ENCODE peak calls at places on chromosome 9, in five cellular contexts. One of them, this sample, is unnamed.

GRCh38 chr9:91727316-91727861 is 222.6 kb downstream of the ROR2 start:
- DNase-seq in activated CD4-positive, alpha-beta T cell treated with anti-CD3 and anti-CD28 coated beads, Interleukin-2, amount 50 U/mL, for 1 hour: peak; percentile 8
- DNase-seq in effector memory CD8-positive, alpha-beta T cell: peak; percentile 16
- DNase-seq in activated CD8-positive, alpha-beta memory T cell treated with anti-CD3 and anti-CD28 coated beads, Interleukin-2, amount 50 U/mL, for 48 hours: peak; percentile 63
- DNase-seq in M059J: peak; percentile 52
- DNase-seq in this sample: peak; percentile 41

GRCh38 chr9:125747053-125747764 is at the start of gene PBX3:
- DNase-seq in activated CD4-positive, alpha-beta T cell treated with anti-CD3 and anti-CD28 coated beads, Interleukin-2, amount 50 U/mL, for 1 hour: peak; percentile 45
- DNase-seq in effector memory CD8-positive, alpha-beta T cell: peak; percentile 27
- DNase-seq in activated CD8-positive, alpha-beta memory T cell treated with anti-CD3 and anti-CD28 coated beads, Interleukin-2, amount 50 U/mL, for 48 hours: peak; percentile 73
- DNase-seq in M059J: peak; percentile 57
- DNase-seq in this sample: peak; percentile 48

GRCh38 chr9:81477669-81478068 is 211.7 kb downstream of the TLE1 start:
- DNase-seq in activated CD4-positive, alpha-beta T cell treated with anti-CD3 and anti-CD28 coated beads, Interleukin-2, amount 50 U/mL, for 1 hour: no peak
- DNase-seq in effector memory CD8-positive, alpha-beta T cell: no peak
- DNase-seq in activated CD8-positive, alpha-beta memory T cell treated with anti-CD3 and anti-CD28 coated beads, Interleukin-2, amount 50 U/mL, for 48 hours: no peak
- DNase-seq in M059J: no peak
- DNase-seq in this sample: peak; percentile 52

GRCh38 chr9:131747352-131747751 is 7.5 kb upstream of the RAPGEF1 start:
- DNase-seq in activated CD4-positive, alpha-beta T cell treated with anti-CD3 and anti-CD28 coated beads, Interleukin-2, amount 50 U/mL, for 1 hour: no peak
- DNase-seq in effector memory CD8-positive, alpha-beta T cell: no peak
- DNase-seq in activated CD8-positive, alpha-beta memory T cell treated with anti-CD3 and anti-CD28 coated beads, Interleukin-2, amount 50 U/mL, for 48 hours: no peak
- DNase-seq in M059J: peak; percentile 70
- DNase-seq in this sample: peak; percentile 52

GRCh38 chr9:138049779-138050471 is 172.3 kb downstream of the CACNA1B start:
- DNase-seq in activated CD4-positive, alpha-beta T cell treated with anti-CD3 and anti-CD28 coated beads, Interleukin-2, amount 50 U/mL, for 1 hour: no peak
- DNase-seq in effector memory CD8-positive, alpha-beta T cell: no peak
- DNase-seq in activated CD8-positive, alpha-beta memory T cell treated with anti-CD3 and anti-CD28 coated beads, Interleukin-2, amount 50 U/mL, for 48 hours: peak; percentile 42
- DNase-seq in M059J: no peak
- DNase-seq in this sample: no peak

GRCh38 chr9:83620841-83621636 is 1.9 kb upstream of the IDNK start:
- DNase-seq in activated CD4-positive, alpha-beta T cell treated with anti-CD3 and anti-CD28 coated beads, Interleukin-2, amount 50 U/mL, for 1 hour: peak; percentile 35
- DNase-seq in effector memory CD8-positive, alpha-beta T cell: peak; percentile 40
- DNase-seq in activated CD8-positive, alpha-beta memory T cell treated with anti-CD3 and anti-CD28 coated beads, Interleukin-2, amount 50 U/mL, for 48 hours: no peak
- DNase-seq in M059J: peak; percentile 60
- DNase-seq in this sample: peak; percentile 52

GRCh38 chr9:112174223-112174964 is 703 bp downstream of the SUSD1 start:
- DNase-seq in activated CD4-positive, alpha-beta T cell treated with anti-CD3 and anti-CD28 coated beads, Interleukin-2, amount 50 U/mL, for 1 hour: peak; percentile 67
- DNase-seq in effector memory CD8-positive, alpha-beta T cell: peak; percentile 68
- DNase-seq in activated CD8-positive, alpha-beta memory T cell treated with anti-CD3 and anti-CD28 coated beads, Interleukin-2, amount 50 U/mL, for 48 hours: peak; percentile 87
- DNase-seq in M059J: peak; percentile 82
- DNase-seq in this sample: peak; percentile 82

GRCh38 chr9:122216798-122217418 is 11.8 kb downstream of the LHX6 start:
- DNase-seq in activated CD4-positive, alpha-beta T cell treated with anti-CD3 and anti-CD28 coated beads, Interleukin-2, amount 50 U/mL, for 1 hour: no peak
- DNase-seq in effector memory CD8-positive, alpha-beta T cell: no peak
- DNase-seq in activated CD8-positive, alpha-beta memory T cell treated with anti-CD3 and anti-CD28 coated beads, Interleukin-2, amount 50 U/mL, for 48 hours: no peak
- DNase-seq in M059J: no peak
- DNase-seq in this sample: no peak

GRCh38 chr9:121569266-121569648 is 69.6 kb upstream of the GGTA1 start:
- DNase-seq in activated CD4-positive, alpha-beta T cell treated with anti-CD3 and anti-CD28 coated beads, Interleukin-2, amount 50 U/mL, for 1 hour: no peak
- DNase-seq in effector memory CD8-positive, alpha-beta T cell: no peak
- DNase-seq in activated CD8-positive, alpha-beta memory T cell treated with anti-CD3 and anti-CD28 coated beads, Interleukin-2, amount 50 U/mL, for 48 hours: no peak
- DNase-seq in M059J: no peak
- DNase-seq in this sample: no peak

GRCh38 chr9:21110708-21111576 is 30.7 kb downstream of the IFNW1 start:
- DNase-seq in activated CD4-positive, alpha-beta T cell treated with anti-CD3 and anti-CD28 coated beads, Interleukin-2, amount 50 U/mL, for 1 hour: no peak
- DNase-seq in effector memory CD8-positive, alpha-beta T cell: peak; percentile 36
- DNase-seq in activated CD8-positive, alpha-beta memory T cell treated with anti-CD3 and anti-CD28 coated beads, Interleukin-2, amount 50 U/mL, for 48 hours: no peak
- DNase-seq in M059J: peak; percentile 74
- DNase-seq in this sample: peak; percentile 64

GRCh38 chr9:124251605-124252366 is 6.0 kb upstream of the NEK6 start:
- DNase-seq in activated CD4-positive, alpha-beta T cell treated with anti-CD3 and anti-CD28 coated beads, Interleukin-2, amount 50 U/mL, for 1 hour: no peak
- DNase-seq in effector memory CD8-positive, alpha-beta T cell: no peak
- DNase-seq in activated CD8-positive, alpha-beta memory T cell treated with anti-CD3 and anti-CD28 coated beads, Interleukin-2, amount 50 U/mL, for 48 hours: no peak
- DNase-seq in M059J: peak; percentile 83
- DNase-seq in this sample: peak; percentile 84

GRCh38 chr9:99722852-99723251 is 98.8 kb upstream of the NR4A3 start:
- DNase-seq in activated CD4-positive, alpha-beta T cell treated with anti-CD3 and anti-CD28 coated beads, Interleukin-2, amount 50 U/mL, for 1 hour: no peak
- DNase-seq in effector memory CD8-positive, alpha-beta T cell: peak; percentile 9
- DNase-seq in activated CD8-positive, alpha-beta memory T cell treated with anti-CD3 and anti-CD28 coated beads, Interleukin-2, amount 50 U/mL, for 48 hours: no peak
- DNase-seq in M059J: no peak
- DNase-seq in this sample: no peak

GRCh38 chr9:133892193-133892920 is 99.8 kb downstream of the VAV2 start:
- DNase-seq in activated CD4-positive, alpha-beta T cell treated with anti-CD3 and anti-CD28 coated beads, Interleukin-2, amount 50 U/mL, for 1 hour: no peak
- DNase-seq in effector memory CD8-positive, alpha-beta T cell: no peak
- DNase-seq in activated CD8-positive, alpha-beta memory T cell treated with anti-CD3 and anti-CD28 coated beads, Interleukin-2, amount 50 U/mL, for 48 hours: no peak
- DNase-seq in M059J: no peak
- DNase-seq in this sample: no peak

GRCh38 chr9:129863059-129863690 is 27.9 kb downstream of the USP20 start:
- DNase-seq in activated CD4-positive, alpha-beta T cell treated with anti-CD3 and anti-CD28 coated beads, Interleukin-2, amount 50 U/mL, for 1 hour: peak; percentile 66
- DNase-seq in effector memory CD8-positive, alpha-beta T cell: peak; percentile 69
- DNase-seq in activated CD8-positive, alpha-beta memory T cell treated with anti-CD3 and anti-CD28 coated beads, Interleukin-2, amount 50 U/mL, for 48 hours: peak; percentile 85
- DNase-seq in M059J: peak; percentile 100
- DNase-seq in this sample: peak; percentile 98

GRCh38 chr9:128203842-128204551 is 818 bp downstream of the DNM1 start:
- DNase-seq in activated CD4-positive, alpha-beta T cell treated with anti-CD3 and anti-CD28 coated beads, Interleukin-2, amount 50 U/mL, for 1 hour: no peak
- DNase-seq in effector memory CD8-positive, alpha-beta T cell: no peak
- DNase-seq in activated CD8-positive, alpha-beta memory T cell treated with anti-CD3 and anti-CD28 coated beads, Interleukin-2, amount 50 U/mL, for 48 hours: no peak
- DNase-seq in M059J: peak; percentile 73
- DNase-seq in this sample: peak; percentile 63

GRCh38 chr9:16828335-16829281 is 41.9 kb downstream of the BNC2 start:
- DNase-seq in activated CD4-positive, alpha-beta T cell treated with anti-CD3 and anti-CD28 coated beads, Interleukin-2, amount 50 U/mL, for 1 hour: no peak
- DNase-seq in effector memory CD8-positive, alpha-beta T cell: no peak
- DNase-seq in activated CD8-positive, alpha-beta memory T cell treated with anti-CD3 and anti-CD28 coated beads, Interleukin-2, amount 50 U/mL, for 48 hours: no peak
- DNase-seq in M059J: peak; percentile 45
- DNase-seq in this sample: peak; percentile 94

GRCh38 chr9:69773258-69773657 is 13.4 kb upstream of the PTAR1 start:
- DNase-seq in activated CD4-positive, alpha-beta T cell treated with anti-CD3 and anti-CD28 coated beads, Interleukin-2, amount 50 U/mL, for 1 hour: no peak
- DNase-seq in effector memory CD8-positive, alpha-beta T cell: no peak
- DNase-seq in activated CD8-positive, alpha-beta memory T cell treated with anti-CD3 and anti-CD28 coated beads, Interleukin-2, amount 50 U/mL, for 48 hours: no peak
- DNase-seq in M059J: no peak
- DNase-seq in this sample: no peak

GRCh38 chr9:123225374-123225813 is 43.0 kb downstream of the STRBP start:
- DNase-seq in activated CD4-positive, alpha-beta T cell treated with anti-CD3 and anti-CD28 coated beads, Interleukin-2, amount 50 U/mL, for 1 hour: peak; percentile 29
- DNase-seq in effector memory CD8-positive, alpha-beta T cell: peak; percentile 18
- DNase-seq in activated CD8-positive, alpha-beta memory T cell treated with anti-CD3 and anti-CD28 coated beads, Interleukin-2, amount 50 U/mL, for 48 hours: peak; percentile 56
- DNase-seq in M059J: peak; percentile 76
- DNase-seq in this sample: peak; percentile 72

GRCh38 chr9:89793551-89793950 is 188.7 kb downstream of the GADD45G start:
- DNase-seq in activated CD4-positive, alpha-beta T cell treated with anti-CD3 and anti-CD28 coated beads, Interleukin-2, amount 50 U/mL, for 1 hour: no peak
- DNase-seq in effector memory CD8-positive, alpha-beta T cell: no peak
- DNase-seq in activated CD8-positive, alpha-beta memory T cell treated with anti-CD3 and anti-CD28 coated beads, Interleukin-2, amount 50 U/mL, for 48 hours: no peak
- DNase-seq in M059J: no peak
- DNase-seq in this sample: no peak

GRCh38 chr9:103545260-103545659 is 548.8 kb upstream of the SMC2 start:
- DNase-seq in activated CD4-positive, alpha-beta T cell treated with anti-CD3 and anti-CD28 coated beads, Interleukin-2, amount 50 U/mL, for 1 hour: no peak
- DNase-seq in effector memory CD8-positive, alpha-beta T cell: no peak
- DNase-seq in activated CD8-positive, alpha-beta memory T cell treated with anti-CD3 and anti-CD28 coated beads, Interleukin-2, amount 50 U/mL, for 48 hours: no peak
- DNase-seq in M059J: no peak
- DNase-seq in this sample: no peak

GRCh38 chr9:137494104-137494544 is 35.0 kb upstream of the NSMF start:
- DNase-seq in activated CD4-positive, alpha-beta T cell treated with anti-CD3 and anti-CD28 coated beads, Interleukin-2, amount 50 U/mL, for 1 hour: no peak
- DNase-seq in effector memory CD8-positive, alpha-beta T cell: no peak
- DNase-seq in activated CD8-positive, alpha-beta memory T cell treated with anti-CD3 and anti-CD28 coated beads, Interleukin-2, amount 50 U/mL, for 48 hours: no peak
- DNase-seq in M059J: peak; percentile 16
- DNase-seq in this sample: no peak

GRCh38 chr9:18333157-18333556 is 140.8 kb upstream of the ADAMTSL1 start:
- DNase-seq in activated CD4-positive, alpha-beta T cell treated with anti-CD3 and anti-CD28 coated beads, Interleukin-2, amount 50 U/mL, for 1 hour: no peak
- DNase-seq in effector memory CD8-positive, alpha-beta T cell: no peak
- DNase-seq in activated CD8-positive, alpha-beta memory T cell treated with anti-CD3 and anti-CD28 coated beads, Interleukin-2, amount 50 U/mL, for 48 hours: no peak
- DNase-seq in M059J: peak; percentile 46
- DNase-seq in this sample: peak; percentile 16

GRCh38 chr9:109499631-109500120 is 1.6 kb upstream of the PTPN3 start:
- DNase-seq in activated CD4-positive, alpha-beta T cell treated with anti-CD3 and anti-CD28 coated beads, Interleukin-2, amount 50 U/mL, for 1 hour: no peak
- DNase-seq in effector memory CD8-positive, alpha-beta T cell: no peak
- DNase-seq in activated CD8-positive, alpha-beta memory T cell treated with anti-CD3 and anti-CD28 coated beads, Interleukin-2, amount 50 U/mL, for 48 hours: no peak
- DNase-seq in M059J: peak; percentile 65
- DNase-seq in this sample: peak; percentile 62

GRCh38 chr9:19127881-19128719 is 808 bp upstream of the PLIN2 start:
- DNase-seq in activated CD4-positive, alpha-beta T cell treated with anti-CD3 and anti-CD28 coated beads, Interleukin-2, amount 50 U/mL, for 1 hour: peak; percentile 26
- DNase-seq in effector memory CD8-positive, alpha-beta T cell: peak; percentile 21
- DNase-seq in activated CD8-positive, alpha-beta memory T cell treated with anti-CD3 and anti-CD28 coated beads, Interleukin-2, amount 50 U/mL, for 48 hours: peak; percentile 56
- DNase-seq in M059J: peak; percentile 55
- DNase-seq in this sample: peak; percentile 32

GRCh38 chr9:2066312-2067273 is 51.4 kb downstream of the SMARCA2 start:
- DNase-seq in activated CD4-positive, alpha-beta T cell treated with anti-CD3 and anti-CD28 coated beads, Interleukin-2, amount 50 U/mL, for 1 hour: no peak
- DNase-seq in effector memory CD8-positive, alpha-beta T cell: no peak
- DNase-seq in activated CD8-positive, alpha-beta memory T cell treated with anti-CD3 and anti-CD28 coated beads, Interleukin-2, amount 50 U/mL, for 48 hours: no peak
- DNase-seq in M059J: peak; percentile 55
- DNase-seq in this sample: peak; percentile 2

GRCh38 chr9:115399026-115399425 is 281.1 kb upstream of the TNC start:
- DNase-seq in activated CD4-positive, alpha-beta T cell treated with anti-CD3 and anti-CD28 coated beads, Interleukin-2, amount 50 U/mL, for 1 hour: no peak
- DNase-seq in effector memory CD8-positive, alpha-beta T cell: no peak
- DNase-seq in activated CD8-positive, alpha-beta memory T cell treated with anti-CD3 and anti-CD28 coated beads, Interleukin-2, amount 50 U/mL, for 48 hours: no peak
- DNase-seq in M059J: no peak
- DNase-seq in this sample: no peak

GRCh38 chr9:15353892-15354291 is 46.9 kb upstream of the TTC39B start:
- DNase-seq in activated CD4-positive, alpha-beta T cell treated with anti-CD3 and anti-CD28 coated beads, Interleukin-2, amount 50 U/mL, for 1 hour: no peak
- DNase-seq in effector memory CD8-positive, alpha-beta T cell: no peak
- DNase-seq in activated CD8-positive, alpha-beta memory T cell treated with anti-CD3 and anti-CD28 coated beads, Interleukin-2, amount 50 U/mL, for 48 hours: no peak
- DNase-seq in M059J: no peak
- DNase-seq in this sample: no peak